ENCODE peak calls at places on chromosomes 12 and 14, in six cellular contexts. Z is CD8-positive, alpha-beta T cell; O is tibial nerve; P is IMR-90; J is heart left ventricle; B is A549. T is an unnamed sample.

GRCh38 chr12:109763201-109763841 is 49.7 kb downstream of the FAM222A start:
- DNase-seq in J (no peak), P (peak; percentile 58), B (peak; percentile 60), Z (no peak), O (no peak), T (no peak)

GRCh38 chr12:26744697-26745440 is 88.1 kb downstream of the ITPR2 start:
- DNase-seq in B (no peak), J (no peak), Z (no peak), P (no peak), O (no peak), T (no peak)

GRCh38 chr12:82874935-82875334 is 188.2 kb downstream of the TMTC2 start:
- DNase-seq in O (no peak), B (no peak), Z (no peak), P (peak; percentile 67), J (no peak), T (no peak)

GRCh38 chr14:47539065-47539464 is 136.3 kb downstream of the MDGA2 start:
- DNase-seq in P (no peak), B (peak; percentile 13), Z (no peak), O (no peak), J (peak; percentile 25), T (no peak)

GRCh38 chr14:99716091-99716849 is 32.2 kb downstream of the CYP46A1 start:
- DNase-seq in J (no peak), B (no peak), P (no peak), O (no peak), Z (no peak), T (no peak)

GRCh38 chr12:50618864-50619609 is 114.3 kb downstream of the DIP2B start:
- DNase-seq in O (no peak), P (peak; percentile 57), Z (no peak), J (no peak), B (peak; percentile 30), T (no peak)

GRCh38 chr14:37824936-37825698 is 229.7 kb downstream of the TTC6 start:
- DNase-seq in P (no peak), J (no peak), B (no peak), Z (no peak), O (no peak), T (no peak)

GRCh38 chr12:55842681-55843429 is at the start of gene MMP19:
- DNase-seq in P (peak; percentile 82), O (peak; percentile 49), J (no peak), Z (no peak), B (peak; percentile 21), T (peak; percentile 70)

GRCh38 chr12:65536876-65537661 is 258.6 kb downstream of the MSRB3 start:
- DNase-seq in Z (no peak), J (no peak), O (peak; percentile 14), P (peak; percentile 100), B (peak; percentile 85), T (peak; percentile 28)

GRCh38 chr12:104670439-104671406 is 214.0 kb downstream of the CHST11 start:
- DNase-seq in O (no peak), P (no peak), B (peak; percentile 52), Z (no peak), J (no peak), T (no peak)

GRCh38 chr12:114407566-114408411 is 1.8 kb upstream of the TBX5 start:
- DNase-seq in J (peak; percentile 63), P (peak; percentile 88), O (no peak), Z (no peak), B (no peak), T (no peak)

GRCh38 chr14:80554139-80554538 is 342.8 kb upstream of the DIO2 start:
- DNase-seq in B (no peak), O (no peak), P (peak; percentile 64), J (no peak), Z (no peak), T (no peak)

GRCh38 chr12:122021193-122021821 is 377 bp upstream of the BCL7A start:
- DNase-seq in P (no peak), B (no peak), J (peak; percentile 70), O (no peak), Z (no peak), T (no peak)

GRCh38 chr12:3274664-3275063 is 197.5 kb downstream of the TSPAN9 start:
- DNase-seq in Z (no peak), P (no peak), B (no peak), O (no peak), J (no peak), T (no peak)

GRCh38 chr14:61699092-61699491 is 3.8 kb downstream of the HIF1A start:
- DNase-seq in B (no peak), Z (no peak), J (no peak), P (no peak), O (no peak), T (no peak)

GRCh38 chr12:52542157-52542556 is 10.8 kb downstream of the KRT71 start:
- DNase-seq in J (no peak), B (peak; percentile 22), P (no peak), Z (no peak), O (no peak), T (no peak)

GRCh38 chr12:52542785-52543318 is 10.1 kb downstream of the KRT71 start:
- DNase-seq in Z (no peak), J (no peak), B (no peak), P (no peak), O (no peak), T (no peak)

GRCh38 chr12:52541709-52542108 is 11.2 kb downstream of the KRT71 start:
- DNase-seq in Z (no peak), O (no peak), J (no peak), B (no peak), P (no peak), T (no peak)

GRCh38 chr12:52543985-52544888 is 8.7 kb downstream of the KRT71 start:
- DNase-seq in P (no peak), Z (no peak), O (no peak), J (no peak), B (peak; percentile 18), T (no peak)

GRCh38 chr12:52546126-52546525 is 6.8 kb downstream of the KRT71 start:
- DNase-seq in B (no peak), Z (no peak), O (no peak), J (no peak), P (no peak), T (no peak)
- H3K4me3 ChIP-seq in B (no peak overlapping the region), Z (no peak overlapping the region), O (no peak overlapping the region), J (no peak overlapping the region), P (no peak overlapping the region), T (no peak overlapping the region)

GRCh38 chr12:124392271-124392990 is 97.5 kb downstream of the RFLNA start:
- DNase-seq in P (peak; percentile 45), Z (no peak), O (no peak), B (peak; percentile 92), J (no peak), T (no peak)
- TF ChIP-seq CTCF in P (peak; percentile 43), Z (no peak), O (no peak), B (peak; percentile 55), J (no peak), T (no peak)

GRCh38 chr14:103126873-103127304 is 3.6 kb downstream of the TNFAIP2 start:
- DNase-seq in J (peak; percentile 73), P (no peak), B (no peak), Z (no peak), O (no peak), T (peak; percentile 48)
- H3K4me3 ChIP-seq in J (peak overlapping the region; percentile 39), P (no peak overlapping the region), B (no peak overlapping the region), Z (no peak overlapping the region), O (peak overlapping the region; percentile 43), T (peak overlapping the region; percentile 30)

DNA sequence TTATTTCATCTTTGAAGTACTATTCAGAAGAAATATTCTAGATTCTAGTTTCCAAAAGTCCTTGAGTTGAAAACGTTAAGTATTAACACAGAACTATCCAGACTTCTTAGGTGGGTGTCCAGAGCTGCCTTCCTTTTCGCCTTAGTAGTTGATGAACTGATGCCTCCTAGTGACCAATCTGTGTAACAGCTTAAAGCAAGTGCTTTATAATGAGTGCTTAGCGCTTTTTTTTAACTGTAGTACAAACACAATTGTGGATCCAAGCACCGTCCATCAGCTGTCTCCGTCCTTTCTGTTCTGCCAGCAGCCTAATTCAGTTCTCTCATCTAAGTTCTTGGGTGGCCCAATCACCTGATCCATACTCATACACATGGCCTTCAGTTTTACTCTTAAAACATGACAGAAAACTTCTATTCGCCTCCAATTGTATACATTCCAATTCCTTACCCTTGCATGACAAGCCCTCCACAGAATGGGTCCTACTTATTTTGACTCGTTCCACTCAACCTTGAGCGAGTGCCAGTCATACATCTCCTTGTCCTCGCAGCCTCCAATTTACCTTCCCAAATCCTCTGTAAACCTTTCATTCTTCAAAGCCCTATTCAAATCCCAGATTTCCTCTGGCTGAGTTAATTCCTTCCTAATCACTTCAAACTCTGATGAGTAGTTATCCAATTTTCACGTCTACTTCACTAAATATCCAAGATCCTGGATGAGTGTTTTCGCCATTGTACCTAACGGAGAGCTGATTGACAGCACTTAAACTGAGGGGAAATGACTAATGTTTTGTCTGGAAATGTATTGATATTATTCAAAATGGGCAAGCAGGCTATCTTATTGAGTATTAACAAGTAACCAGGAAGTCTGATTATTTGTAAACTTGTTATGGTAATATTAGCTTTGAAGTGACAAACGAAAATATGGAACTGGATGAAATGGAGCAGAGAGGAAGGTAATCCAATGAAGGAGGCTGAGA is 5.8 kb upstream of the PHLDA1 start:
- DNase-seq in B (peak; percentile 88), P (peak; percentile 87), O (peak; percentile 48), Z (no peak), J (no peak), T (no peak)
- TF ChIP-seq CTCF in B (peak; percentile 90), P (peak; percentile 87), O (peak; percentile 89), Z (peak; percentile 79), J (peak; percentile 86), T (peak; percentile 77)

GRCh38 chr14:65032319-65032718 is 45.6 kb downstream of the FNTB start:
- DNase-seq in J (no peak), B (no peak), Z (no peak), P (no peak), O (no peak), T (no peak)
- H3K4me3 ChIP-seq in J (no peak overlapping the region), B (no peak overlapping the region), Z (no peak overlapping the region), P (no peak overlapping the region), O (no peak overlapping the region), T (no peak overlapping the region)

DNA sequence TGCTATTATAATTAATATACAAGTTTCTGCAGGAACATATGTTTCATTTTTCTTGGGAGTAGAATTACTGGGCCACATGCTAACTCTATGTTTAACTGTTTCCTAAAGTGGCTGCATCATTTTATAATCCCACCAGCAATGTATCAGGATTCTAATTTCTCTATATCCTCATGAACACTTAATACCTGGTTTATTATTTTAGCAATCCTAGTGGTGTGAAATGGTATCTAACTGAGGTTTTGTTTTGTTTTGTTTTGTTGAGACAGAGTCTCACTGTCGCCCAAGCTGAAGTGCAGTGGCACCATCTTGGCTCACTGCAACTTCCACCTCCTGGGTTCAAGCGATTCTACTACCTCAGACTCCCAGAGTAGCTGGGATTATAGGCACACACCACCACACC is 6.5 kb downstream of the SPTLC2 start:
- DNase-seq in J (no peak), P (no peak), B (no peak), Z (no peak), O (no peak), T (no peak)
- TF ChIP-seq CTCF in J (no peak), P (no peak), B (no peak), Z (no peak), O (no peak), T (no peak)

GRCh38 chr14:21910260-21910659 is 236.6 kb upstream of the OR4E1 start:
- DNase-seq in Z (no peak), B (no peak), P (no peak), O (no peak), J (no peak), T (no peak)
- H3K4me3 ChIP-seq in Z (no peak overlapping the region), B (no peak overlapping the region), P (no peak overlapping the region), O (no peak overlapping the region), J (no peak overlapping the region), T (no peak overlapping the region)